ENCODE peak calls at places on chromosomes 6 and 20, in five cellular contexts. T is upper lobe of right lung, E is iPS DF 6.9, Z is ascending aorta, M is left lung. H is an unnamed sample.

GRCh38 chr20:63151554-63152321 is 64.2 kb downstream of the YTHDF1 start:
- DNase-seq in T (no peak), E (no peak), M (peak; percentile 62), Z (no peak), H (no peak)

GRCh38 chr6:46221221-46221793 is 50.5 kb upstream of the ENPP5 start:
- DNase-seq in T (no peak), M (no peak), Z (no peak), E (no peak), H (no peak)

GRCh38 chr20:48769111-48769879 is 58.5 kb downstream of the PREX1 start:
- DNase-seq in E (no peak), Z (no peak), M (peak; percentile 82), T (no peak), H (peak; percentile 79)

GRCh38 chr6:148523051-148523450 is 180.4 kb downstream of the SASH1 start:
- DNase-seq in Z (no peak), M (no peak), T (no peak), E (no peak), H (no peak)

GRCh38 chr20:62723351-62723750 is 14.7 kb downstream of the NTSR1 start:
- DNase-seq in M (peak; percentile 39), Z (no peak), T (no peak), E (no peak), H (no peak)

GRCh38 chr20:25066386-25066785 is 8.4 kb upstream of the ACSS1 start:
- DNase-seq in Z (peak; percentile 9), M (no peak), T (peak; percentile 13), E (no peak), H (no peak)

GRCh38 chr6:112227992-112228391 is 26.4 kb downstream of the LAMA4 start:
- DNase-seq in Z (no peak), T (no peak), E (no peak), M (no peak), H (no peak)

GRCh38 chr20:2118783-2119182 is 17.2 kb downstream of the STK35 start:
- DNase-seq in T (no peak), E (no peak), M (no peak), Z (no peak), H (no peak)

GRCh38 chr6:106461084-106461483 is 100.6 kb downstream of the CRYBG1 start:
- DNase-seq in M (no peak), T (no peak), Z (no peak), E (no peak), H (no peak)

GRCh38 chr20:10089871-10090587 is 55.2 kb downstream of the ANKEF1 start:
- DNase-seq in Z (no peak), E (no peak), M (no peak), T (no peak), H (no peak)

GRCh38 chr20:57508831-57509230 is 16.1 kb downstream of the CTCFL start:
- DNase-seq in T (no peak), E (no peak), M (no peak), Z (no peak), H (no peak)

GRCh38 chr6:134551245-134551960 is 233.5 kb upstream of the SGK1 start:
- DNase-seq in T (no peak), Z (no peak), E (no peak), M (no peak), H (no peak)

GRCh38 chr6:56708810-56709597 is 66.3 kb upstream of the DST start:
- DNase-seq in M (no peak), E (no peak), Z (no peak), T (no peak), H (no peak)

GRCh38 chr20:52004720-52005119 is 186.9 kb downstream of the ZFP64 start:
- DNase-seq in Z (no peak), M (no peak), T (no peak), E (no peak), H (no peak)

GRCh38 chr6:90780778-90781177 is 193.9 kb upstream of the MAP3K7 start:
- DNase-seq in Z (no peak), M (no peak), T (no peak), E (no peak), H (no peak)

GRCh38 chr6:7615611-7616383 is 25.8 kb downstream of the SNRNP48 start:
- DNase-seq in E (peak; percentile 39), Z (no peak), M (no peak), T (no peak), H (peak; percentile 63)
- H3K4me3 ChIP-seq in E (no peak overlapping the region), Z (peak overlapping the region; percentile 5), M (no peak overlapping the region), T (no peak overlapping the region), H (peak overlapping the region; percentile 65)

GRCh38 chr6:52498538-52499017 is 78.3 kb downstream of the TRAM2 start:
- DNase-seq in Z (no peak), E (no peak), M (no peak), T (no peak), H (no peak)
- H3K4me1 ChIP-seq in Z (peaks cover 12% of the 10 kb centered on the region), E (no peaks in the 10 kb centered on the region), M (peaks cover 12% of the 10 kb centered on the region), T (peaks cover 4% of the 10 kb centered on the region), H (no peaks in the 10 kb centered on the region)

DNA sequence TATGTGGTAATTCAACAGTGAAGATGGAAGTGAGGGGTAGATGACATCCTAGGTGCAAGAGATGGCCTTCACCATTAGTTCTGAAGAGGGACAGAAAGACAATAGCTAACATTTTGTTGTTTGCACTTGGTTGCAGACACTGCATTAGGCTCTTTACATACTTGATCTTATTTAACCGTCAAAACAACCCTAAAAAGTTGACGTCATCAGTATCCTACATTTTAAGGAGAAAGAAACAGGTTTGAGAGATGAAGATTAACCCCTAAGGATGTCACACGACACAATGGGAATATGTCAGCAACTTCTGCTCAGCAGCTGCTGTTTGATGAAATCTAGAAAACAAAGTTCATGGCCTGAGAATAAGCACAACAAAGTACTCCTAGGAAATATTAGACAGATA is 72.6 kb upstream of the MC3R start:
- DNase-seq in Z (no peak), E (no peak), M (no peak), T (no peak), H (no peak)
- H3K4me3 ChIP-seq in Z (no peak overlapping the region), E (no peak overlapping the region), M (no peak overlapping the region), T (no peak overlapping the region), H (no peak overlapping the region)

GRCh38 chr6:15274696-15275387 is 29.0 kb downstream of the JARID2 start:
- DNase-seq in M (no peak), Z (no peak), E (no peak), T (no peak), H (no peak)
- H3K4me1 ChIP-seq in M (peaks cover 33% of the 10 kb centered on the region), Z (no peaks in the 10 kb centered on the region), E (peaks cover 15% of the 10 kb centered on the region), T (peaks cover 18% of the 10 kb centered on the region), H (peaks cover 4% of the 10 kb centered on the region)

DNA sequence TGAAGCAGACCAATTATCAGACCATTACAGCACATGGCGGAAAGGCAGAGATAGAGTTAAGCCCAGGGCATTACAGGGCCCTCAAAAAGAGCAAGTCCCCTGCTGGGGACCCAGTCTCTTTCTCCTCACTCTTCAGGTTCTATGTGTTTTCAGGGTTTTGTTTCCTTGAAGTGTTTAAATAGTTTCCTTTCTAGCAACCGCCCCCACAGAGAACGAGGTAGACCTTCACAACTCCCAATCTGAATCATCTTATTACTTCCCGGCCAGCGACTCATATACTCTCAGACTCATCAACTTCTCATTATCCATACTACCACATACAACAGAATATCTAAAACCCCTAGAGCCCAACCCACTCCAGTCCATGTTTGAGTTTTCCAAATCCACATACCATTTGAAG is 526.6 kb upstream of the ARID1B start:
- DNase-seq in Z (no peak), T (no peak), E (no peak), M (no peak), H (no peak)
- H3K4me3 ChIP-seq in Z (no peak overlapping the region), T (no peak overlapping the region), E (no peak overlapping the region), M (no peak overlapping the region), H (no peak overlapping the region)

GRCh38 chr6:2877057-2877882 is 25.8 kb downstream of the SERPINB9 start:
- DNase-seq in T (no peak), Z (no peak), M (no peak), E (no peak), H (no peak)
- H3K4me1 ChIP-seq in T (peaks cover 25% of the 10 kb centered on the region), Z (no peaks in the 10 kb centered on the region), M (peaks cover 59% of the 10 kb centered on the region), E (peaks cover 13% of the 10 kb centered on the region), H (peaks cover 75% of the 10 kb centered on the region)

GRCh38 chr20:50320005-50320909 is 129.6 kb downstream of the CEBPB start:
- DNase-seq in E (no peak), Z (no peak), T (peak; percentile 60), M (no peak), H (no peak)
- H3K4me3 ChIP-seq in E (no peak overlapping the region), Z (peak overlapping the region; percentile 32), T (peak overlapping the region; percentile 48), M (peak overlapping the region; percentile 12), H (no peak overlapping the region)

GRCh38 chr6:26497610-26498009 is 2.5 kb upstream of the BTN1A1 start:
- DNase-seq in T (no peak), E (no peak), M (no peak), Z (no peak), H (no peak)
- H3K4me1 ChIP-seq in T (peaks cover 9% of the 10 kb centered on the region), E (peaks cover 2% of the 10 kb centered on the region), M (peaks cover 13% of the 10 kb centered on the region), Z (no peaks in the 10 kb centered on the region), H (peaks cover 13% of the 10 kb centered on the region)

H was measured in CD4-positive, CD25-positive, alpha-beta regulatory T cell.